ENCODE peak calls at places on chromosome 3, in four cellular contexts. L is A673, K is tibial artery, V is brain microvascular endothelial cell. A is an unnamed sample.
A peak's percentile ranks its signal among the peaks of the same experiment; 100 is the strongest.

GRCh38 chr3:175486255-175486654 is 627.1 kb downstream of the NAALADL2 start:
- DNase-seq in V (no peak), K (no peak), L (no peak), A (no peak)

GRCh38 chr3:103210583-103210982 is 775.8 kb downstream of the ZPLD1 start:
- DNase-seq in L (peak; percentile 49), V (no peak), K (no peak), A (no peak)

GRCh38 chr3:28322464-28322863 is 26.1 kb upstream of the ZCWPW2 start:
- DNase-seq in L (no peak), K (no peak), V (peak; percentile 10), A (no peak)

GRCh38 chr3:78988324-78988723 is 779.5 kb downstream of the ROBO1 start:
- DNase-seq in L (peak; percentile 67), V (no peak), K (no peak), A (no peak)

GRCh38 chr3:192409203-192409837 is 318.0 kb downstream of the FGF12 start:
- DNase-seq in V (no peak), L (no peak), K (peak; percentile 66), A (no peak)

GRCh38 chr3:192082733-192083660 is 622.0 kb downstream of the PYDC2 start:
- DNase-seq in K (no peak), V (no peak), L (no peak), A (no peak)

GRCh38 chr3:47295322-47295721 is 12.6 kb downstream of the KLHL18 start:
- DNase-seq in K (no peak), V (no peak), L (no peak), A (no peak)

GRCh38 chr3:196323723-196324122 is 5.7 kb upstream of the DYNLT2B start:
- DNase-seq in L (peak; percentile 69), K (no peak), V (no peak), A (no peak)

GRCh38 chr3:117752984-117753717 is 1043.6 kb downstream of the TUSC7 start:
- DNase-seq in K (no peak), V (no peak), L (peak; percentile 11), A (no peak)

GRCh38 chr3:195116393-195117185 is 154.4 kb downstream of the XXYLT1 start:
- DNase-seq in L (no peak), K (no peak), V (no peak), A (no peak)

GRCh38 chr3:193997228-193998192 is 138.4 kb upstream of the HES1 start:
- DNase-seq in L (no peak), K (no peak), V (no peak), A (no peak)

GRCh38 chr3:106825962-106826605 is 551.2 kb upstream of the CCDC54 start:
- DNase-seq in L (peak; percentile 23), V (peak; percentile 64), K (no peak), A (no peak)

GRCh38 chr3:58237940-58238681 is 519 bp downstream of the ABHD6 start:
- DNase-seq in V (no peak), K (peak; percentile 78), L (no peak), A (peak; percentile 62)

GRCh38 chr3:112519424-112520001 is 20.2 kb upstream of the BTLA start:
- DNase-seq in K (no peak), V (peak; percentile 90), L (peak; percentile 68), A (no peak)

GRCh38 chr3:32104492-32104891 is 1.9 kb upstream of the GPD1L start:
- DNase-seq in V (no peak), K (no peak), L (no peak), A (no peak)

GRCh38 chr3:184690236-184690883 is 21.5 kb downstream of the MAGEF1 start:
- DNase-seq in K (peak; percentile 49), V (no peak), L (no peak), A (peak; percentile 35)

GRCh38 chr3:134697830-134698699 is 47.2 kb upstream of the KY start:
- DNase-seq in L (no peak), K (no peak), V (no peak), A (no peak)

GRCh38 chr3:53806182-53807116 is 39.8 kb downstream of the CHDH start:
- DNase-seq in L (no peak), V (peak; percentile 35), K (peak; percentile 53), A (no peak)

GRCh38 chr3:188458761-188459160 is 304.8 kb downstream of the LPP start:
- DNase-seq in V (no peak), L (no peak), K (no peak), A (no peak)

GRCh38 chr3:87145553-87145952 is 81.6 kb upstream of the CHMP2B start:
- DNase-seq in K (no peak), L (peak; percentile 68), V (no peak), A (no peak)

GRCh38 chr3:59920801-59921200 is 871.0 kb upstream of the CFAP20DC start:
- DNase-seq in L (no peak), K (no peak), V (no peak), A (no peak)

GRCh38 chr3:113428581-113428980 is 12.7 kb downstream of the CFAP44 start:
- DNase-seq in V (no peak), L (no peak), K (no peak), A (no peak)

GRCh38 chr3:77039606-77040553 is at the start of gene ROBO2:
- DNase-seq in K (no peak), V (peak; percentile 14), L (peak; percentile 81), A (no peak)

GRCh38 chr3:40843851-40844548 is 319.2 kb downstream of the ZNF621 start:
- DNase-seq in K (no peak), L (no peak), V (no peak), A (no peak)

GRCh38 chr3:15063656-15064286 is 1.3 kb downstream of the MRPS25 start:
- DNase-seq in K (no peak), V (no peak), L (no peak), A (no peak)

GRCh38 chr3:157769378-157769777 is 266.2 kb upstream of the VEPH1 start:
- DNase-seq in V (no peak), K (no peak), L (no peak), A (no peak)
- TF ChIP-seq CTCF in V (no peak), K (no peak), L (no peak), A (no peak)

GRCh38 chr3:183180765-183181295 is 18.3 kb upstream of the LAMP3 start:
- DNase-seq in L (no peak), V (no peak), K (no peak), A (no peak)

GRCh38 chr3:183180105-183180763 is 17.7 kb upstream of the LAMP3 start:
- DNase-seq in K (no peak), V (no peak), L (no peak), A (no peak)

GRCh38 chr3:183178833-183179549 is 16.5 kb upstream of the LAMP3 start:
- DNase-seq in K (no peak), V (peak; percentile 28), L (peak; percentile 72), A (no peak)

GRCh38 chr3:183181606-183182005 is 19.1 kb upstream of the LAMP3 start:
- DNase-seq in V (no peak), L (no peak), K (no peak), A (no peak)

GRCh38 chr3:183178512-183178832 is 15.9 kb upstream of the LAMP3 start:
- DNase-seq in K (no peak), L (no peak), V (no peak), A (no peak)
- TF ChIP-seq CTCF in K (no peak), L (no peak), V (no peak), A (no peak)

DNA sequence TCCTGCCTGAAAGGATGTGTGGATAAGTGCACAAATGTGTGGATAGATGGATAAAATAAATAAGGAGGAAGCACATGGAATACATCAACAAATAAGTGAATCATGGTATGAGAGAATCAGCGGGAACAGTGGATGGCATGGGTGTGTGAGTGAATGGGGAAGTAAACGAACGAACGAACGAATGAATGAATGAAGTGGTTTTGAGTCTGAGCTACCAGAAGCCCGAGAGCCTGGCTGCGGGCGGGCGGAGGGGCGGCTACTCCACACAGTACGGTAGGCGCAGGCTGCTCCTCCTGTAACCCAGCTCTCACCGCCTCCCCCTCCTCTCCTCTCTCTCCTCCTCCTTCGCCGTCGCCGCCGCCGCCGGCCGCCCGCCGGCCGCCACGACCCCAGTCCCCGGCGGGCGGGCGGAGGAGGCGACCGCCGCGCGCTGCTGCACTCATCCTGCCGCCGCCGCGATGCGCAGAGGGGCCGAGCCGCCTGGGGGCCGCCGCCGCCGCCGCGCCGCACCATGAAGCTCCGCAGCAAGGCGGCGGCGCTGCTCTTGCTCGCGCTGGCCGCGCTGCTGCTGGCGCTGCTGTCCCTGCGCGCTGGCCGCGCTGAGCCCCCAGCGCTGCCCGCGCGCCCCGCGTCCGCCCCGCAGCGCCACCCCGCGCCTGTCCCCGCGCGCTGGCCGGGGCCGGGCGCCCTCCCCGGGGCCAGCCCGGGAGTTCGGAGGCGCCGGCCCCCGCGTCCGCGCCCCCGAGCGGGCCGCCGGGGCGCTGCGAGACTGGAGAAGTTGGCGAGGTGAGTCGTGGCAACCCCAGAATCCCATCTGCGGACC is at the start of gene GXYLT2:
- DNase-seq in L (peak; percentile 76), K (peak; percentile 80), V (peak; percentile 72), A (no peak)
- TF ChIP-seq CTCF in L (no peak), K (peak; percentile 34), V (no peak), A (no peak)

GRCh38 chr3:182904164-182904563 is 76.2 kb downstream of the DCUN1D1 start:
- DNase-seq in K (no peak), V (no peak), L (no peak), A (no peak)
- TF ChIP-seq CTCF in K (no peak), V (peak; percentile 46), L (no peak), A (no peak)

DNA sequence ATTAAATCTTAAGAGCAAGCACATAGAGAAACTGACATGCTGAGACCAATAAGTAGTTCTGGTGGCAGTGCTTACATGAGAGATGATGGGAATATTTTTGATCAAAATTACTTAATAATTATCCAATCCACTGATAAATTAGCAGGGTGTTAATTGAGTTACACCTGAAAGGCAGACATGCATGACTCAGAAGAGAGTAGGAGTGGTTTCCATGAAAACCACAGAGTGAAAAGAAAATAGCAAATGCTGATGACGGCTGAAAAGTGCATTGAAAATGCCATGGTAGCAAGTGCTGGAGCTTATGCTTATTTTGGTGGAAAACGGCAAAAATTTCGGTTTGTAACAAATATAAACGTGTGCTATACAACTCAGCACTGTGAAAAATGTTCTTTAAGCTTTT is 267.8 kb upstream of the LRRN1 start:
- DNase-seq in K (no peak), V (no peak), L (no peak), A (no peak)
- TF ChIP-seq CTCF in K (no peak), V (no peak), L (no peak), A (no peak)

GRCh38 chr3:50480471-50480870 is 23.0 kb downstream of the CACNA2D2 start:
- DNase-seq in L (no peak), K (no peak), V (no peak), A (no peak)
- TF ChIP-seq CTCF in L (no peak), K (no peak), V (no peak), A (no peak)

GRCh38 chr3:123081718-123082369 is 15.0 kb downstream of the PDIA5 start:
- DNase-seq in V (no peak), L (peak; percentile 71), K (no peak), A (no peak)
- TF ChIP-seq CTCF in V (no peak), L (no peak), K (no peak), A (no peak)

A was measured in CD14-positive monocyte.